ENCODE peak calls at places on chromosomes 6 and 20, in seven cellular contexts. W, V, P, R, L, Z and S are unnamed samples.

GRCh38 chr6:42771741-42772100 is 10.1 kb upstream of the BICRAL start:
- DNase-seq in L (no peak), P (no peak), V (no peak), Z (no peak), W (no peak), R (no peak), S (no peak)

GRCh38 chr6:168532070-168532469 is 91.1 kb downstream of the SMOC2 start:
- DNase-seq in Z (no peak), W (no peak), R (no peak), P (no peak), V (no peak), L (no peak), S (no peak)

GRCh38 chr20:57810511-57811372 is 100.9 kb upstream of the PMEPA1 start:
- DNase-seq in V (no peak), R (no peak), Z (peak; percentile 97), W (peak; percentile 34), P (no peak), L (no peak), S (no peak)

GRCh38 chr20:19368351-19368750 is 155.9 kb downstream of the SLC24A3 start:
- DNase-seq in W (no peak), Z (no peak), R (no peak), P (no peak), L (no peak), V (no peak), S (no peak)

GRCh38 chr6:169831450-169832246 is 80.2 kb downstream of the ERMARD start:
- DNase-seq in R (peak; percentile 94), P (peak; percentile 36), Z (no peak), W (peak; percentile 49), L (peak; percentile 78), V (peak; percentile 51), S (no peak)

GRCh38 chr20:4401601-4402000 is 320.1 kb upstream of the PRND start:
- DNase-seq in Z (no peak), R (no peak), W (no peak), V (peak; percentile 55), L (no peak), P (peak; percentile 68), S (no peak)

GRCh38 chr6:69933239-69933638 is 66.9 kb downstream of the COL19A1 start:
- DNase-seq in P (peak; percentile 4), V (no peak), R (no peak), W (no peak), L (no peak), Z (no peak), S (no peak)

GRCh38 chr6:158635427-158636073 is 9.0 kb downstream of the DYNLT1 start:
- DNase-seq in W (no peak), P (no peak), R (no peak), Z (no peak), L (no peak), V (no peak), S (no peak)

GRCh38 chr20:46293084-46293483 is 15.2 kb downstream of the CDH22 start:
- DNase-seq in P (peak; percentile 52), W (no peak), L (no peak), Z (no peak), R (no peak), V (peak; percentile 32), S (no peak)

DNA sequence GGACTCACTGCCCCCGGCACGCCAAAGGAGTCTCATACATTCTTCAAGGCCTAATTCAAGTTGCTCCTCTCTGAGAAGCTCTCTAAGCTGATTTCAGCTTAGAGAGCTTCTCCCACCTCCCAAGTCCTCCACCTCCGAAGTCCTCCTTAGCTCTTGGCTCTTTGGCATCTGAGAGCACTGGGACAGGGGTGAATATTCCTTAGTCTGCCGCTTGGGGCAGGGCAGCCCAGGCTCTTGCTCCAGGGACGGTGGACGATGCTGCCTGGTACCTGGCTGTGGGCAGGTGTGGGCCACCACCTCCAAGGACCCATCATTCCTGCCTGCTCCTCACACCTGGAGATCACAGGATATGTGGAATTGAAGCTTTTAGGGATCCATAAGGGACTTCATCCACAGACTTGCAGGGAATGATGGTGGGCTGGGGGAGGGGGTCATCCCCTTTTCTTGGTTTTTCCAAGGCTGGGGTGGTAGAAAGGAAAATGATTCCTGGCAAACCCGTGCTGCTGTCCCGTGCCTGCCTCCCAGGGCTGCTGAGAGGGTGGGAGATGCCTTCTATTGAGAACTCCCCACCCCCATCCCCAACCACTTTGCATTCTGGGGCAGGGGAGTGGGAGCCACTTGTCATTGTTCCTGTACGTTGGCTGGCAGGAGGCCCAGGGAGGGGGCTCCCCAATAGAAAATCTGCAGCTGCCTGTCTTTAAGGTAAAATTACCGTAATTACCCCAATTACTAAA is 57.4 kb downstream of the ARHGAP40 start:
- DNase-seq in V (no peak), Z (no peak), W (no peak), P (no peak), R (peak; percentile 60), L (peak; percentile 32), S (peak; percentile 43)
- TF ChIP-seq CTCF in V (peak; percentile 59), Z (peak; percentile 98), W (no peak), P (peak; percentile 36), R (peak; percentile 85), L (peak; percentile 18), S (peak; percentile 76)

DNA sequence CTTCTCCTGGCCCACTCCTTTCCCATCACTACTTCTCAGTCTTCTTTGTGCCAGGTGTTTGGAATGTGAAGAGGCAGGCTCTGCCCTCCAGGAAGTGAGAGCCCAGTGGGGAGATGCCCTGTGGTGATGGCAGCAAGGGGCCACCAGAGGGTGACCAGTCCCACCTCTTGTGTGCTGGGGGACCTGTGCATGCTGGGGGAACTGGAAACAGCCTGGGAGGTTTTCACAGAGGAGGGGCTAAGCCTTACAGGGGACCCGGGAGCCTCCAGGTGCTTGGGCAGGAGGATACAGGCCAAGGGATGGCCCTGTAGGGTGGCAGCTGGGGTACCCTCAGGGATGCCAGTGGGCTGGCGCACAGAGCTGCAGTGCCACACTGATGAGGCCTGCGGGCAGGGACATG is 72.3 kb downstream of the RAMACL start:
- DNase-seq in P (peak; percentile 4), Z (no peak), R (no peak), W (no peak), L (no peak), V (no peak), S (no peak)
- TF ChIP-seq CTCF in P (peak; percentile 18), Z (no peak), R (no peak), W (no peak), L (no peak), V (peak; percentile 24), S (peak; percentile 39)

DNA sequence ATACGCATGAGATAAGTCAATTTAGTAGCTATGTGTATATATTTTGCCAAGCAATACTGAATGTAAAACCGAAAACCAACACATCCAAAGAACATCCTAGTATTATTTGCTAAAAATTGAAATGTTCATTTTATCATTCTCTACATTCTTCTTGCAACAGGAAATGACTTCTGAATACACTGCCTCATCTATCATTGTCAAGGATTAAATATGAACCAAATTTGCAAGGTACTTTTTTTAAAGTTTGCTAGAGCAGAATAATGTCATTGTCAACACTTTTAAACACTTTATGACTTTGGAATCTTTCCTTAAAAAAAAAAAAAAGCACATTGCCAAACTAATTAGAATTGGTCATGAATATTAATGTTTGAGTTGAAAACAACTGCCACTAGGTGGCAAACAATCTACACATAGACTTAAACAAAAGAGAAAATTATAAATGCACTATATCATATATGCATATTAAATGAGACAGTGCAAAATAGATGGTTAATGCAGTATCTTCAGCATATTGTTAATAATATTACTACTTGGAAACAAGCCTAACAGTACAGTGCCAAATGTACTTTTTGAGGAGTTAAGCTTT is 32.5 kb upstream of the TMEM244 start:
- DNase-seq in L (no peak), W (no peak), P (peak; percentile 51), Z (no peak), R (no peak), V (peak; percentile 66), S (no peak)
- TF ChIP-seq CTCF in L (no peak), W (no peak), P (peak; percentile 51), Z (peak; percentile 82), R (peak; percentile 44), V (peak; percentile 43), S (peak; percentile 82)

GRCh38 chr20:63519765-63520593 is 586 bp upstream of the PPDPF start:
- DNase-seq in V (no peak), R (peak; percentile 76), P (peak; percentile 29), L (peak; percentile 80), Z (peak; percentile 95), W (no peak), S (peak; percentile 88)
- TF ChIP-seq CTCF in V (peak; percentile 36), R (peak; percentile 25), P (peak; percentile 19), L (no peak), Z (peak; percentile 67), W (no peak), S (peak; percentile 76)

GRCh38 chr20:62327726-62328495 is 25.1 kb downstream of the ADRM1 start:
- DNase-seq in L (no peak), W (no peak), P (no peak), V (no peak), Z (peak; percentile 89), R (no peak), S (no peak)
- TF ChIP-seq CTCF in L (no peak), W (no peak), P (no peak), V (no peak), Z (no peak), R (no peak), S (peak; percentile 9)

GRCh38 chr6:2624177-2624576 is 126.5 kb downstream of the MYLK4 start:
- DNase-seq in Z (no peak), P (no peak), V (no peak), L (no peak), W (no peak), R (no peak), S (no peak)
- TF ChIP-seq CTCF in Z (no peak), P (no peak), V (no peak), L (no peak), W (no peak), R (no peak), S (no peak)